ENCODE peak calls at places on chromosomes 11 and 22, in four cellular contexts. One of them, this sample, is unnamed.

GRCh38 chr11:1832989-1833365 is 1.8 kb upstream of the SYT8 start:
- DNase-seq in mesenchymal stem cell: no peak
- DNase-seq in H9: peak; percentile 57
- DNase-seq in neuronal stem cell: no peak
- DNase-seq in this sample: no peak

GRCh38 chr11:130653838-130654601 is 205.6 kb downstream of the ADAMTS15 start:
- DNase-seq in mesenchymal stem cell: no peak
- DNase-seq in H9: no peak
- DNase-seq in neuronal stem cell: no peak
- DNase-seq in this sample: no peak

GRCh38 chr11:59187587-59187986 is 15.7 kb downstream of the DTX4 start:
- DNase-seq in H9: no peak
- DNase-seq in neuronal stem cell: no peak
- DNase-seq in mesenchymal stem cell: peak; percentile 77
- DNase-seq in this sample: peak; percentile 60

GRCh38 chr22:19035474-19036228 is 86.6 kb downstream of the DGCR2 start:
- DNase-seq in mesenchymal stem cell: peak; percentile 2
- DNase-seq in H9: peak; percentile 68
- DNase-seq in neuronal stem cell: peak; percentile 15
- DNase-seq in this sample: peak; percentile 19

GRCh38 chr11:76701701-76702100 is 31.2 kb upstream of the LRRC32 start:
- DNase-seq in H9: no peak
- DNase-seq in neuronal stem cell: no peak
- DNase-seq in mesenchymal stem cell: peak; percentile 66
- DNase-seq in this sample: peak; percentile 97

GRCh38 chr11:46389450-46390330 is 1.9 kb downstream of the CHRM4 start:
- DNase-seq in neuronal stem cell: peak; percentile 79
- DNase-seq in H9: peak; percentile 88
- DNase-seq in mesenchymal stem cell: peak; percentile 75
- DNase-seq in this sample: peak; percentile 73

GRCh38 chr11:17479284-17480214 is 2.9 kb upstream of the ABCC8 start:
- DNase-seq in mesenchymal stem cell: peak; percentile 42
- DNase-seq in H9: peak; percentile 82
- DNase-seq in neuronal stem cell: peak; percentile 86
- DNase-seq in this sample: peak; percentile 37

GRCh38 chr22:18048041-18048440 is 23.7 kb upstream of the MICAL3 start:
- DNase-seq in mesenchymal stem cell: no peak
- DNase-seq in H9: no peak
- DNase-seq in neuronal stem cell: no peak
- DNase-seq in this sample: peak; percentile 93

GRCh38 chr11:2558861-2559526 is 114.2 kb downstream of the KCNQ1 start:
- DNase-seq in neuronal stem cell: no peak
- DNase-seq in H9: no peak
- DNase-seq in mesenchymal stem cell: no peak
- DNase-seq in this sample: no peak

GRCh38 chr11:65417702-65418430 is 4.7 kb upstream of the NEAT1 start:
- DNase-seq in mesenchymal stem cell: peak; percentile 68
- DNase-seq in neuronal stem cell: no peak
- DNase-seq in H9: no peak
- DNase-seq in this sample: peak; percentile 47

GRCh38 chr11:38867338-38867737 is 2269.3 kb upstream of the RAG2 start:
- DNase-seq in neuronal stem cell: no peak
- DNase-seq in H9: no peak
- DNase-seq in mesenchymal stem cell: no peak
- DNase-seq in this sample: no peak

GRCh38 chr11:61080986-61081590 is 21.2 kb upstream of the CD5 start:
- DNase-seq in mesenchymal stem cell: no peak
- DNase-seq in neuronal stem cell: no peak
- DNase-seq in H9: no peak
- DNase-seq in this sample: no peak

GRCh38 chr11:85810871-85811611 is at the start of gene SYTL2:
- DNase-seq in H9: peak; percentile 82
- DNase-seq in mesenchymal stem cell: peak; percentile 54
- DNase-seq in neuronal stem cell: peak; percentile 73
- DNase-seq in this sample: peak; percentile 68

GRCh38 chr11:15764329-15764728 is 592.0 kb downstream of the SOX6 start:
- DNase-seq in neuronal stem cell: no peak
- DNase-seq in H9: no peak
- DNase-seq in mesenchymal stem cell: no peak
- DNase-seq in this sample: no peak

GRCh38 chr11:27700351-27701261 is at the start of gene BDNF:
- DNase-seq in neuronal stem cell: peak; percentile 45
- DNase-seq in mesenchymal stem cell: peak; percentile 65
- DNase-seq in H9: peak; percentile 58
- DNase-seq in this sample: peak; percentile 58

GRCh38 chr11:119484741-119485605 is 62.0 kb upstream of the THY1 start:
- DNase-seq in mesenchymal stem cell: no peak
- DNase-seq in neuronal stem cell: no peak
- DNase-seq in H9: peak; percentile 70
- DNase-seq in this sample: peak; percentile 87

GRCh38 chr22:26912985-26913384 is 255.6 kb downstream of the MIAT start:
- DNase-seq in neuronal stem cell: no peak
- DNase-seq in H9: no peak
- DNase-seq in mesenchymal stem cell: no peak
- DNase-seq in this sample: no peak

GRCh38 chr22:43008509-43008908 is 6.4 kb downstream of the PACSIN2 start:
- DNase-seq in H9: no peak
- DNase-seq in mesenchymal stem cell: no peak
- DNase-seq in neuronal stem cell: no peak
- DNase-seq in this sample: peak; percentile 41

GRCh38 chr11:72844356-72844755 is 30.1 kb downstream of the ATG16L2 start:
- DNase-seq in neuronal stem cell: no peak
- DNase-seq in mesenchymal stem cell: peak; percentile 91
- DNase-seq in H9: no peak
- DNase-seq in this sample: no peak

GRCh38 chr11:129652828-129653227 is 162.8 kb upstream of the TMEM45B start:
- DNase-seq in neuronal stem cell: no peak
- DNase-seq in mesenchymal stem cell: no peak
- DNase-seq in H9: no peak
- DNase-seq in this sample: no peak

GRCh38 chr11:131615611-131616010 is 245.2 kb downstream of the NTM start:
- DNase-seq in H9: no peak
- DNase-seq in neuronal stem cell: no peak
- DNase-seq in mesenchymal stem cell: no peak
- DNase-seq in this sample: no peak

GRCh38 chr22:38081941-38082828 is 1.8 kb downstream of the SLC16A8 start:
- DNase-seq in mesenchymal stem cell: no peak
- DNase-seq in neuronal stem cell: no peak
- DNase-seq in H9: no peak
- DNase-seq in this sample: peak; percentile 23

GRCh38 chr11:326842-327580 is 6.4 kb upstream of the IFITM3 start:
- DNase-seq in neuronal stem cell: no peak
- DNase-seq in mesenchymal stem cell: peak; percentile 51
- DNase-seq in H9: no peak
- DNase-seq in this sample: no peak

GRCh38 chr22:23117890-23118646 is 23.7 kb downstream of the RSPH14 start:
- DNase-seq in mesenchymal stem cell: no peak
- DNase-seq in H9: no peak
- DNase-seq in neuronal stem cell: no peak
- DNase-seq in this sample: no peak

GRCh38 chr11:64224891-64225607 is 937 bp downstream of the TRPT1 start:
- DNase-seq in mesenchymal stem cell: no peak
- DNase-seq in H9: no peak
- DNase-seq in neuronal stem cell: no peak
- DNase-seq in this sample: peak; percentile 68

GRCh38 chr11:35661539-35661938 is 1.0 kb upstream of the TRIM44 start:
- DNase-seq in neuronal stem cell: no peak
- DNase-seq in mesenchymal stem cell: no peak
- DNase-seq in H9: no peak
- DNase-seq in this sample: no peak

GRCh38 chr11:369336-370018 is at the start of gene B4GALNT4:
- DNase-seq in neuronal stem cell: no peak
- DNase-seq in H9: no peak
- DNase-seq in mesenchymal stem cell: peak; percentile 59
- DNase-seq in this sample: peak; percentile 33

GRCh38 chr11:18578975-18579598 is 9.4 kb downstream of the UEVLD start:
- DNase-seq in mesenchymal stem cell: no peak
- DNase-seq in H9: no peak
- DNase-seq in neuronal stem cell: no peak
- DNase-seq in this sample: peak; percentile 67

DNA sequence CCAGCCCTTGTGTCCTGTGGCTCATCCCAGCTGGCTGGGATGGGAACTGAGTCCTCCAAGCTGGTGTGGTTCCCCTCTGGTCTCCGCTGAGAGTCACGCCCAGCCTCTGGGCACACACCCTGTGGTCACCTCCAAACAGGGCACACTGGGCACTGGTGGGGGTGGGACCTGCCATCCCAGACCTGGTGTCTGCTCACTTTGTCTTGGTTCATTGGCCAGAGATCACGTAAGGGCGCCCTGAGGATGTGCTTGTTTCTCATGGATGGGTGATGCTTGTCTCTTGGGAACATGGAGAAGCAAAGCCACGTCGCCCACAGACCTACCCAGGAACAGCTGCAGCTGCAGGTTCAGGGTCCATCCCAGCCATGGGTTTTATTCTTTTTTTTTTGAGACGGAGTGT is 43.1 kb downstream of the LRP5 start:
- DNase-seq in H9: no peak
- DNase-seq in mesenchymal stem cell: no peak
- DNase-seq in neuronal stem cell: no peak
- DNase-seq in this sample: no peak
- H2BK12ac ChIP-seq in H9: no peak overlapping the region
- H2BK12ac ChIP-seq in mesenchymal stem cell: no peak overlapping the region
- H2BK12ac ChIP-seq in neuronal stem cell: no peak overlapping the region
- H2BK12ac ChIP-seq in this sample: peak overlapping the region; percentile 26

DNA sequence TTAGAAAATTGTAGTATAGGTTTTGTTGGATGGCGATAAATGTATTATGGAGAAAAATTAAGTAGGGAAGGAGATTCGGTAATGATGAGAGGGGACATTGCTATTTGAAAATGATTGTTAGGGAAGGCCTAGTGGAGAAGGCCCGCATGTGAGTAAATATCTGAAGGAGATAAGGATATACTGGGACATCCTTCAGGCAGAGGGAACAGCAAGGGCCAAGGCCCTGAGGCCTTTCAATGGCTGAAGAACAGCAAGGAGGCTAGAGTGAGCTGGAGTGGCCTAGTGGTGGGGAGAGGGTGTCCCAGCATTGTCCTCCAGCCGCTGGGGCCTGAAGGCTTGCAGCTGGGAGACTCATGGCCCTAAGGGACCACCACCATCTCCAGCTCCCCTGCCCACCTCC is 23.2 kb upstream of the ARRB1 start:
- DNase-seq in H9: no peak
- DNase-seq in neuronal stem cell: no peak
- DNase-seq in mesenchymal stem cell: no peak
- DNase-seq in this sample: peak; percentile 84
- H2BK12ac ChIP-seq in H9: no peak overlapping the region
- H2BK12ac ChIP-seq in neuronal stem cell: no peak overlapping the region
- H2BK12ac ChIP-seq in mesenchymal stem cell: no peak overlapping the region
- H2BK12ac ChIP-seq in this sample: no peak overlapping the region

GRCh38 chr11:117678651-117679407 is 118.2 kb downstream of the DSCAML1 start:
- DNase-seq in neuronal stem cell: no peak
- DNase-seq in mesenchymal stem cell: no peak
- DNase-seq in H9: no peak
- DNase-seq in this sample: no peak
- H2BK12ac ChIP-seq in neuronal stem cell: no peak overlapping the region
- H2BK12ac ChIP-seq in mesenchymal stem cell: no peak overlapping the region
- H2BK12ac ChIP-seq in H9: no peak overlapping the region
- H2BK12ac ChIP-seq in this sample: no peak overlapping the region

DNA sequence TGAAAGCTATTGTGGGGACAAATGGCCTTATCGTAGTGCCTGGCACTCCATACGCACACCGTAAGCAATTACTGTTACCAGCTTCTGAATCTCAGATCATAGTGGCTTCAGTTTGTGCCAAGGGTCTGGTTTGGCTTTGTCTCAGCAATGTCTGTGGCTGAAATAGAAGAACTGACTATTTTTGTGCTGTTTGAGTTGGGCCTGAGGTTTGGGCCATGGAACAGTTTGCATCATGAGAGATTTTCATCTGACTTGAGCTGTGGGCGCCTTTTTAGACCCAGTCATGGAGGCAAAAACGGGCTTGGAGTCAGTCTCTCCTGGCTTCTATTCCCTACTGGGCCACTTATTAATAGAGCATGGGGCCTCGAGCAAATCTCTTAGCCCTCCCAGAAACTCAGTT is 121.1 kb upstream of the CRYBB3 start:
- DNase-seq in mesenchymal stem cell: no peak
- DNase-seq in H9: no peak
- DNase-seq in neuronal stem cell: no peak
- DNase-seq in this sample: no peak
- H2BK12ac ChIP-seq in mesenchymal stem cell: no peak overlapping the region
- H2BK12ac ChIP-seq in H9: no peak overlapping the region
- H2BK12ac ChIP-seq in neuronal stem cell: no peak overlapping the region
- H2BK12ac ChIP-seq in this sample: no peak overlapping the region